ENCODE peak calls at places on chromosome 11, in seven cellular contexts. U is midbrain, K is germinal center, O is NCI-H1105 treated with DMSO at 0.1 percent for 48 hours, D is NCI-H1694 treated with DMSO at 0.1 percent for 48 hours, A is transverse colon, V is HL-60. Y is an unnamed sample.
A peak's percentile ranks its signal among the peaks of the same experiment; 100 is the strongest.

GRCh38 chr11:35180311-35181233 is 41.6 kb downstream of the CD44 start:
- DNase-seq in U (no peak), K (no peak), O (no peak), D (no peak), A (no peak), V (no peak), Y (no peak)

GRCh38 chr11:117479372-117479771 is 151.7 kb downstream of the CEP164 start:
- DNase-seq in U (no peak), K (peak; percentile 62), O (no peak), D (no peak), A (no peak), V (no peak), Y (no peak)

GRCh38 chr11:133898031-133898769 is 52.9 kb upstream of the SPATA19 start:
- DNase-seq in U (no peak), K (peak; percentile 42), O (no peak), D (no peak), A (no peak), V (no peak), Y (no peak)

GRCh38 chr11:129896062-129896461 is 684 bp upstream of the NFRKB start:
- DNase-seq in U (no peak), K (no peak), O (no peak), D (no peak), A (no peak), V (no peak), Y (peak; percentile 21)

GRCh38 chr11:6705905-6706535 is 22.9 kb upstream of the MRPL17 start:
- DNase-seq in U (peak; percentile 61), K (peak; percentile 51), O (peak; percentile 46), D (peak; percentile 18), A (peak; percentile 37), V (no peak), Y (peak; percentile 62)

GRCh38 chr11:2420502-2421225 is 20.1 kb downstream of the TSSC4 start:
- DNase-seq in U (peak; percentile 72), K (peak; percentile 90), O (peak; percentile 69), D (peak; percentile 41), A (peak; percentile 73), V (no peak), Y (peak; percentile 85)

GRCh38 chr11:70462818-70463477 is 64.6 kb downstream of the CTTN start:
- DNase-seq in U (no peak), K (no peak), O (no peak), D (no peak), A (no peak), V (no peak), Y (no peak)

GRCh38 chr11:31940396-31941037 is 129.4 kb upstream of the PAX6 start:
- DNase-seq in U (no peak), K (no peak), O (no peak), D (no peak), A (no peak), V (no peak), Y (no peak)

GRCh38 chr11:123308077-123308476 is 113.0 kb upstream of the CLMP start:
- DNase-seq in U (no peak), K (peak; percentile 11), O (peak; percentile 100), D (peak; percentile 10), A (no peak), V (no peak), Y (no peak)

GRCh38 chr11:64762277-64762915 is 2.6 kb upstream of the PYGM start:
- DNase-seq in U (peak; percentile 23), K (no peak), O (no peak), D (no peak), A (no peak), V (no peak), Y (no peak)

GRCh38 chr11:16997624-16998023 is 16.6 kb downstream of the PLEKHA7 start:
- DNase-seq in U (no peak), K (no peak), O (no peak), D (no peak), A (peak; percentile 79), V (no peak), Y (no peak)

GRCh38 chr11:44542372-44542771 is 23.1 kb upstream of the CD82 start:
- DNase-seq in U (no peak), K (no peak), O (no peak), D (no peak), A (no peak), V (no peak), Y (no peak)

GRCh38 chr11:72635931-72636330 is 38.3 kb downstream of the PDE2A start:
- DNase-seq in U (no peak), K (no peak), O (no peak), D (no peak), A (no peak), V (no peak), Y (no peak)

GRCh38 chr11:118618991-118619375 is 11.6 kb downstream of the PHLDB1 start:
- DNase-seq in U (no peak), K (no peak), O (no peak), D (no peak), A (no peak), V (no peak), Y (no peak)

GRCh38 chr11:12783765-12784164 is 109.5 kb downstream of the TEAD1 start:
- DNase-seq in U (no peak), K (no peak), O (no peak), D (no peak), A (no peak), V (no peak), Y (no peak)

GRCh38 chr11:81420668-81421550 is 1312.8 kb downstream of the FAM181B start:
- DNase-seq in U (peak; percentile 4), K (no peak), O (no peak), D (no peak), A (no peak), V (no peak), Y (no peak)

GRCh38 chr11:117230286-117230961 is 1.4 kb downstream of the PCSK7 start:
- DNase-seq in U (no peak), K (peak; percentile 61), O (no peak), D (no peak), A (no peak), V (no peak), Y (no peak)

GRCh38 chr11:62145261-62145871 is 21.6 kb downstream of the INCENP start:
- DNase-seq in U (no peak), K (no peak), O (no peak), D (no peak), A (no peak), V (no peak), Y (no peak)

GRCh38 chr11:124724854-124725718 is 14.7 kb upstream of the NRGN start:
- DNase-seq in U (no peak), K (peak; percentile 57), O (no peak), D (no peak), A (peak; percentile 42), V (no peak), Y (peak; percentile 67)

GRCh38 chr11:114607753-114608459 is 12.3 kb upstream of the NXPE4 start:
- DNase-seq in U (no peak), K (no peak), O (no peak), D (no peak), A (no peak), V (no peak), Y (no peak)

GRCh38 chr11:87596176-87596575 is 558.4 kb downstream of the TMEM135 start:
- DNase-seq in U (no peak), K (no peak), O (no peak), D (no peak), A (no peak), V (no peak), Y (no peak)

GRCh38 chr11:84790849-84791427 is 836.2 kb downstream of the DLG2 start:
- DNase-seq in U (no peak), K (no peak), O (no peak), D (no peak), A (no peak), V (no peak), Y (no peak)

GRCh38 chr11:14541180-14541579 is 21.0 kb upstream of the PSMA1 start:
- DNase-seq in U (peak; percentile 50), K (no peak), O (peak; percentile 25), D (no peak), A (no peak), V (no peak), Y (no peak)

GRCh38 chr11:73172992-73173656 is 31.0 kb upstream of the FCHSD2 start:
- DNase-seq in U (no peak), K (no peak), O (no peak), D (no peak), A (no peak), V (no peak), Y (no peak)

GRCh38 chr11:2791521-2792375 is 92.0 kb upstream of the KCNQ1OT1 start:
- DNase-seq in U (no peak), K (no peak), O (no peak), D (no peak), A (peak; percentile 14), V (no peak), Y (no peak)

GRCh38 chr11:108009497-108010360 is 1.0 kb downstream of the CUL5 start:
- DNase-seq in U (peak; percentile 34), K (no peak), O (peak; percentile 45), D (no peak), A (no peak), V (no peak), Y (peak; percentile 26)

GRCh38 chr11:126212089-126212660 is 593 bp downstream of the FAM118B start:
- DNase-seq in U (no peak), K (no peak), O (no peak), D (no peak), A (no peak), V (no peak), Y (no peak)

Y was measured in Kasumi-1.